ENCODE peak calls at places on chromosomes 13 and 19, in four cellular contexts. U, H, K and P are unnamed samples.

GRCh38 chr13:39036212-39036611 is 1.7 kb downstream of the PROSER1 start:
- DNase-seq in H (no peak), K (no peak), U (no peak), P (no peak)

GRCh38 chr13:38213307-38213706 is 136.3 kb upstream of the UFM1 start:
- DNase-seq in H (no peak), U (no peak), K (no peak), P (no peak)

GRCh38 chr13:48580185-48580803 is 47.4 kb upstream of the RCBTB2 start:
- DNase-seq in H (peak; percentile 89), K (peak; percentile 38), U (no peak), P (peak; percentile 76)

GRCh38 chr19:49224856-49225255 is 67.3 kb downstream of the TRPM4 start:
- DNase-seq in H (peak; percentile 65), U (no peak), K (peak; percentile 90), P (no peak)

GRCh38 chr13:66765559-66765958 is 464.6 kb downstream of the PCDH9 start:
- DNase-seq in K (no peak), H (no peak), U (no peak), P (no peak)

GRCh38 chr13:98892821-98893220 is 85.0 kb downstream of the DOCK9 start:
- DNase-seq in H (no peak), U (no peak), K (no peak), P (no peak)

GRCh38 chr19:13604902-13605586 is 98.8 kb upstream of the CACNA1A start:
- DNase-seq in K (no peak), H (no peak), U (no peak), P (no peak)

GRCh38 chr13:113187263-113187669 is 21.2 kb downstream of the PCID2 start:
- DNase-seq in H (peak; percentile 96), K (peak; percentile 95), U (no peak), P (peak; percentile 87)

GRCh38 chr19:18425515-18426415 is 6.6 kb downstream of the SSBP4 start:
- DNase-seq in U (no peak), K (no peak), H (peak; percentile 71), P (peak; percentile 88)

GRCh38 chr13:30739646-30740642 is 4.6 kb downstream of the ALOX5AP start:
- DNase-seq in H (no peak), K (peak; percentile 11), U (peak; percentile 35), P (no peak)

GRCh38 chr13:110123041-110123809 is 183.7 kb downstream of the COL4A1 start:
- DNase-seq in K (no peak), U (no peak), H (no peak), P (no peak)

GRCh38 chr19:31436121-31436776 is 87.0 kb upstream of the TSHZ3 start:
- DNase-seq in K (no peak), H (no peak), U (no peak), P (no peak)

GRCh38 chr19:14030997-14031718 is 404 bp upstream of the IL27RA start:
- DNase-seq in U (no peak), H (no peak), K (no peak), P (no peak)

GRCh38 chr13:52450012-52450792 is at the start of gene VPS36:
- DNase-seq in K (peak; percentile 91), H (peak; percentile 97), U (peak; percentile 73), P (peak; percentile 97)

GRCh38 chr19:48095637-48096175 is 14.9 kb downstream of the PLA2G4C start:
- DNase-seq in H (no peak), U (no peak), K (no peak), P (no peak)

GRCh38 chr19:3798137-3798536 is 12.0 kb upstream of the MATK start:
- DNase-seq in U (no peak), K (no peak), H (no peak), P (no peak)

DNA sequence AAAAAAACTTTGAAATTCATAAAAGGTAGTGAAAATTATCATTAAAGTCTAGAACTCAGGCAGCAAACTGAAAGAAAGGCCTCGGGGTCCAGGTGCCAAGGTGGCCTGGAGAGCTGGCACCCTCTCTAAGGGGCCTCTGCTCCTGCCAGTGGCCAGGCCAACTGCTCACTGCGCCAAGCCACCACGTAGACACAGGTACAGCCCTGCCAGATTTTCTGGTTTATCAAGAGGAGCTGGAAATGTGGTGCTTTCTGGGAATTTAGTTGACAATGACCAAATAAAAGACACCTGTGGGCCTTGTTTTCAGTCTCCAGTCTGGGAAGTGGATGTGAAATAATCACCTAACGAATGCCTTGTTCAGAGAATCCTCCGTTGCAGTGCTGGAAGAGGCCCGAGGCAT is 22.8 kb downstream of the ZNF574 start:
- DNase-seq in U (no peak), K (no peak), H (no peak), P (no peak)
- TF ChIP-seq POLR2A in U (no peak), K (no peak), H (no peak), P (no peak)

DNA sequence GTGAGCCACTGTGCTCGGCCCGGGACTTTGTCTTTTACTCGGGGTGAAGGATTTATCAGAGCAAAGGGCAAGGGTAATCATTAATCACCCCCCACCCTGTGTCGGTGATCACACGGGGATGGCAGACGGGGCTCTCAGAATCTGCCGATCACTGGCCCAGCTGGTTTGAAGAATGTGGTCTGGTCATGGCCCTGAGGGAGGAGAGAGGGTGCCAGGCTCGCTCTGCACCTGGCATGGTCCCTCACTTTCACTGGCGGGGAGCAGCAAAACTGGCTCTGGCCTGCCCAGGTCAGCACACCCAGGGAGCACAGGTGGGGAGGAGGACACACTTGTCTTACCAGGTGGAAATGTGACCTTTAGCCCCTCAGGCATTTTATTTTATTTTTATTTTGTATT is 10.2 kb downstream of the REEP6 start:
- DNase-seq in U (no peak), H (no peak), K (no peak), P (no peak)
- TF ChIP-seq POLR2A in U (no peak), H (no peak), K (no peak), P (no peak)

DNA sequence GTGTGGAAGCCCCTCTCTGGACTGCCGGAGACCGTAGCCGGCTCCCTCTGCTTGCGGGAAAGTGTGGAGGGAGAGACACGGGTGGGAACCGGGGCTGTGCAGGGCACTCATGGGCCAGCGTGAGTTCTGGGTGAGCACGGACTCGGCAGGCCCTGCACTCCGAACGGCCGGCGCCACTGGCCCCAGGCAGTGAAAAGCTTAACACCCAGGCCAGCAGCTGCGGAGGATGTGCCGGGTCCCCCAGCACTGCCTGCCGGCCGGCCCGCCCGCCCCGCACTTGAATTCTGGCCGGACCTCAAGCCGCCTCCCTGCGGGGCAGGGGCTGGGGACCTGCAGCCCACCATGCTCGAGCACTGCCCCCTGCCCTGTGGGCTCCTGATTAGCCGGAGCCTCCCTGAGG is 147.0 kb downstream of the FGF9 start:
- DNase-seq in K (no peak), U (no peak), H (no peak), P (no peak)
- TF ChIP-seq POLR2A in K (no peak), U (no peak), H (no peak), P (no peak)

GRCh38 chr19:815775-816499 is 5.8 kb downstream of the PLPPR3 start:
- DNase-seq in U (no peak), K (no peak), H (no peak), P (no peak)

GRCh38 chr19:813359-814107 is 8.2 kb downstream of the PLPPR3 start:
- DNase-seq in U (peak; percentile 26), H (no peak), K (no peak), P (no peak)

GRCh38 chr19:815079-815774 is 6.5 kb downstream of the PLPPR3 start:
- DNase-seq in H (peak; percentile 33), U (no peak), K (no peak), P (no peak)

GRCh38 chr19:812819-813358 is 8.9 kb downstream of the PLPPR3 start:
- DNase-seq in U (no peak), H (no peak), K (no peak), P (no peak)

GRCh38 chr19:814108-815078 is 7.4 kb downstream of the PLPPR3 start:
- DNase-seq in K (no peak), H (peak; percentile 35), U (no peak), P (no peak)
- TF ChIP-seq POLR2A in K (no peak), H (no peak), U (peak; percentile 79), P (no peak)

DNA sequence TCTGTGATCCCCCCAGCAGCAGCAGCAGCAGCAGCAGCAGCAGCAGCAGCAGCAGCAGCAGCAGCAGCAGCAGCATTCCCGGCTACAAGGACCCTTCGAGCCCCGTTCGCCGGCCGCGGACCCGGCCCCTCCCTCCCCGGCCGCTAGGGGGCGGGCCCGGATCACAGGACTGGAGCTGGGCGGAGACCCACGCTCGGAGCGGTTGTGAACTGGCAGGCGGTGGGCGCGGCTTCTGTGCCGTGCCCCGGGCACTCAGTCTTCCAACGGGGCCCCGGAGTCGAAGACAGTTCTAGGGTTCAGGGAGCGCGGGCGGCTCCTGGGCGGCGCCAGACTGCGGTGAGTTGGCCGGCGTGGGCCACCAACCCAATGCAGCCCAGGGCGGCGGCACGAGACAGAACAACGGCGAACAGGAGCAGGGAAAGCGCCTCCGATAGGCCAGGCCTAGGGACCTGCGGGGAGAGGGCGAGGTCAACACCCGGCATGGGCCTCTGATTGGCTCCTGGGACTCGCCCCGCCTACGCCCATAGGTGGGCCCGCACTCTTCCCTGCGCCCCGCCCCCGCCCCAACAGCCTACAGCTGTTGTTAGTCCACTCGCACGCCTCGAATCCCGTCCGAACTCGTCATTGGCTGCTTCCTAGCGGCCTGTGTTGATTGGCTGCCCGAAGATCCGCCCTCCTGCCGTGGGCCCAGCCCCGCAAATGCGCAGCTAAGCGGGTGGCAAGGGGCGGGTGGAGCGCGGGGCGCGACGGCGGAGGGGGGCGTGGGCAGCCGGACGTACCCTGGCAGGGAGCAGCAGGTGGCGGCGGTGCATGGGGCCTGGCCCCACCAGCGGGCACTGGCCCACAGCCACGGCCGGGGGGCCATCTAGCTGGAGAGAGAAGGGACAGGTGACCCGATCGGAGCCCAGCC is 1.4 kb upstream of the SIX5 start:
- DNase-seq in K (peak; percentile 100), U (peak; percentile 95), H (peak; percentile 98), P (peak; percentile 99)
- TF ChIP-seq POLR2A in K (peak; percentile 32), U (no peak), H (peak; percentile 70), P (peak; percentile 27)

GRCh38 chr19:37779139-37780035 is at the start of gene ZNF573:
- DNase-seq in K (peak; percentile 96), H (peak; percentile 90), U (peak; percentile 58), P (peak; percentile 87)
- TF ChIP-seq POLR2A in K (no peak), H (peak; percentile 76), U (peak; percentile 66), P (peak; percentile 21)

DNA sequence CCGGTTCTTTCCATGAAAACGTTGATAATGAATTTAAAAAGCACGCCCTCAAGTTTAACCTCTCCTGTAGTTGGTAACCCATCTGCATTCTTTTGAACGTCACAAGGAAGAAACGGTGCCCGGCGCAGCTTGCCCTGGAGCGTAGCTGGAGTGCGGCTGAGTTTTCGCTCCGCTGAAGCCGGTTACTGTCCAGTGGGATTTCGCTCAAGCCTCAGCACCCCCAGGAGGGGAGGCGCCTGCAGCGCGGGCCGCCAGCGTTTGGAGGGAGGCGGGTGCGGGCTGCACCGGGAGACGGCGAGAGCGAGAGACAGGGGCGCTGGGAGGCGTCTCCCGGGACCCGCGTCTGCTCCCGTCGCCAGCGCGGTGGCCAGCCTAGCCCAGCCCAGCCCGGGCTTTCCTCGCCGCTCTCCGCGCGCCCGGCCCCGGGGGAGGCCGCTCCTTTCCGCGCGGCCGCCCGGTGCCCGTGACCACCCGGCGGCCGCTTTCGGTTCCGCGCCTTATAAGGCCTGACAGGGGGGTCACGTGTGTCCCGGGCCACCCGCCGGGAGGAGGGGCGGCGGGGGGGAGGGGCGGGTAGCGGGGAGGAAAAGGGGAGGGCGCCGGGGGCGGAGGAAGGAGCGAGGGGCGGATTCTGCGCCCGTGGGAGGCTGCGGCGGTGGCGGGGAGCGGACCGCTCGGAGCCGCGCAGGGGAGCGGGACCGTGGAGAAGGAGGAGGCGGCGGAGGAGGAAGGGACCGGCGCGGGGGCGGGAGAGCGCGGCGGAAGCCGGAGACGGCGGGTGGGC is 8.3 kb upstream of the DGKH start:
- DNase-seq in H (peak; percentile 91), K (peak; percentile 78), U (peak; percentile 93), P (peak; percentile 97)
- TF ChIP-seq POLR2A in H (peak; percentile 93), K (peak; percentile 53), U (peak; percentile 98), P (peak; percentile 28)